ENCODE peak calls at places on chromosome 20, in four cellular contexts. Q is neuronal stem cell, E is mucosa of descending colon, D is fibroblast of lung. K is an unnamed sample.
A peak's percentile ranks its signal among the peaks of the same experiment; 100 is the strongest.

GRCh38 chr20:49591217-49591865 is 23.4 kb upstream of the PTGIS start:
- DNase-seq in Q (no peak), E (no peak), D (no peak), K (peak; percentile 77)

GRCh38 chr20:60354181-60354580 is 396.0 kb downstream of the CDH26 start:
- DNase-seq in Q (no peak), E (no peak), D (no peak), K (no peak)

GRCh38 chr20:57611605-57612311 is 8.5 kb downstream of the ZBP1 start:
- DNase-seq in Q (no peak), E (no peak), D (no peak), K (no peak)

GRCh38 chr20:24588047-24588635 is 118.7 kb downstream of the SYNDIG1 start:
- DNase-seq in Q (no peak), E (no peak), D (no peak), K (no peak)

GRCh38 chr20:46111028-46111835 is 6.9 kb upstream of the CD40 start:
- DNase-seq in Q (no peak), E (no peak), D (peak; percentile 44), K (no peak)

GRCh38 chr20:53751394-53752368 is 158.0 kb upstream of the ZNF217 start:
- DNase-seq in Q (no peak), E (no peak), D (no peak), K (peak; percentile 54)

GRCh38 chr20:44442298-44443070 is 33.2 kb upstream of the TTPAL start:
- DNase-seq in Q (no peak), E (peak; percentile 92), D (no peak), K (peak; percentile 10)

GRCh38 chr20:36175016-36175415 is 20.5 kb downstream of the EPB41L1 start:
- DNase-seq in Q (no peak), E (peak; percentile 2), D (peak; percentile 34), K (peak; percentile 46)

GRCh38 chr20:17345321-17345720 is 118.5 kb downstream of the PCSK2 start:
- DNase-seq in Q (no peak), E (no peak), D (peak; percentile 3), K (peak; percentile 18)

GRCh38 chr20:44701116-44701865 is 13.9 kb upstream of the CCN5 start:
- DNase-seq in Q (no peak), E (no peak), D (peak; percentile 74), K (no peak)

GRCh38 chr20:45791668-45792512 is at the start of the genes DNTTIP1 and WFDC3:
- DNase-seq in Q (peak; percentile 93), E (peak; percentile 95), D (peak; percentile 88), K (peak; percentile 97)

GRCh38 chr20:3150908-3151307 is 8.8 kb downstream of the FASTKD5 start:
- DNase-seq in Q (no peak), E (no peak), D (no peak), K (no peak)

GRCh38 chr20:61926253-61926613 is 139.4 kb downstream of the TAF4 start:
- DNase-seq in Q (no peak), E (no peak), D (no peak), K (no peak)

GRCh38 chr20:63129991-63130653 is 85.8 kb downstream of the YTHDF1 start:
- DNase-seq in Q (no peak), E (no peak), D (no peak), K (no peak)

GRCh38 chr20:25987073-25987927 is 290.6 kb upstream of the ZNF337 start:
- DNase-seq in Q (no peak), E (peak; percentile 45), D (peak; percentile 6), K (peak; percentile 1)

GRCh38 chr20:25484911-25485511 is 77.5 kb downstream of the GINS1 start:
- DNase-seq in Q (no peak), E (no peak), D (no peak), K (no peak)

GRCh38 chr20:49167811-49168507 is 20.2 kb downstream of the STAU1 start:
- DNase-seq in Q (no peak), E (no peak), D (peak; percentile 71), K (peak; percentile 70)

GRCh38 chr20:3784226-3784853 is 2.2 kb downstream of the CENPB start:
- DNase-seq in Q (no peak), E (no peak), D (no peak), K (peak; percentile 44)

GRCh38 chr20:45944965-45945677 is 10.6 kb downstream of the PCIF1 start:
- DNase-seq in Q (no peak), E (no peak), D (no peak), K (no peak)

GRCh38 chr20:32626859-32627636 is 41.9 kb upstream of the NOL4L start:
- DNase-seq in Q (no peak), E (peak; percentile 52), D (no peak), K (peak; percentile 17)

GRCh38 chr20:25360631-25361286 is 29.9 kb downstream of the ABHD12 start:
- DNase-seq in Q (no peak), E (no peak), D (peak; percentile 33), K (peak; percentile 25)

GRCh38 chr20:61220131-61220530 is 31.9 kb upstream of the CDH4 start:
- DNase-seq in Q (no peak), E (no peak), D (no peak), K (no peak)

GRCh38 chr20:6838181-6838826 is 70.8 kb downstream of the BMP2 start:
- DNase-seq in Q (no peak), E (no peak), D (no peak), K (no peak)

GRCh38 chr20:11195899-11196558 is 522.2 kb upstream of the JAG1 start:
- DNase-seq in Q (no peak), E (no peak), D (no peak), K (peak; percentile 74)

GRCh38 chr20:37954205-37954604 is 51.3 kb downstream of the VSTM2L start:
- DNase-seq in Q (no peak), E (no peak), D (no peak), K (no peak)
- H3K4me3 ChIP-seq in Q (no peak overlapping the region), E (no peak overlapping the region), D (no peak overlapping the region), K (no peak overlapping the region)

GRCh38 chr20:38818113-38819065 is 12.9 kb downstream of the PPP1R16B start:
- DNase-seq in Q (no peak), E (no peak), D (no peak), K (no peak)
- H3K4me3 ChIP-seq in Q (no peak overlapping the region), E (no peak overlapping the region), D (no peak overlapping the region), K (no peak overlapping the region)

DNA sequence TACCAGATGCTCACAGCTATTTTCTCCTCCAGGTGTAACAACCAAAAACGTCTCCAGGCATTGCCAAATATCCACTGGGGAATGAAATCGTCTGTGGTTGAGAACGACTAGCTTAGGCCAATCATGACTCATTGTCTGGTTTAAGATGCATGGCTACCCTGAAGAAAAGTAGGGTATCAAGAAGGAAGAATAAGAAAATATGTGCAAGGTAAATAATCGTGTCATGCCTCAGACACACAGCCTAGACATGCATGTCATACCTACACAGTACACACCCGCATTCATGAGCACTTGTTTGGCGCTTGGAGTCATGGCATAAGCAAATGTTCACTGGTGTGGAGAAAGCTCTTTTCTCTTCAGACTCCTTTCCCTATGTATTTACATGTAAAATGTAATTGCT is 745.7 kb downstream of the MAFB start:
- DNase-seq in Q (no peak), E (no peak), D (no peak), K (no peak)
- H3K4me3 ChIP-seq in Q (no peak overlapping the region), E (no peak overlapping the region), D (no peak overlapping the region), K (no peak overlapping the region)

DNA sequence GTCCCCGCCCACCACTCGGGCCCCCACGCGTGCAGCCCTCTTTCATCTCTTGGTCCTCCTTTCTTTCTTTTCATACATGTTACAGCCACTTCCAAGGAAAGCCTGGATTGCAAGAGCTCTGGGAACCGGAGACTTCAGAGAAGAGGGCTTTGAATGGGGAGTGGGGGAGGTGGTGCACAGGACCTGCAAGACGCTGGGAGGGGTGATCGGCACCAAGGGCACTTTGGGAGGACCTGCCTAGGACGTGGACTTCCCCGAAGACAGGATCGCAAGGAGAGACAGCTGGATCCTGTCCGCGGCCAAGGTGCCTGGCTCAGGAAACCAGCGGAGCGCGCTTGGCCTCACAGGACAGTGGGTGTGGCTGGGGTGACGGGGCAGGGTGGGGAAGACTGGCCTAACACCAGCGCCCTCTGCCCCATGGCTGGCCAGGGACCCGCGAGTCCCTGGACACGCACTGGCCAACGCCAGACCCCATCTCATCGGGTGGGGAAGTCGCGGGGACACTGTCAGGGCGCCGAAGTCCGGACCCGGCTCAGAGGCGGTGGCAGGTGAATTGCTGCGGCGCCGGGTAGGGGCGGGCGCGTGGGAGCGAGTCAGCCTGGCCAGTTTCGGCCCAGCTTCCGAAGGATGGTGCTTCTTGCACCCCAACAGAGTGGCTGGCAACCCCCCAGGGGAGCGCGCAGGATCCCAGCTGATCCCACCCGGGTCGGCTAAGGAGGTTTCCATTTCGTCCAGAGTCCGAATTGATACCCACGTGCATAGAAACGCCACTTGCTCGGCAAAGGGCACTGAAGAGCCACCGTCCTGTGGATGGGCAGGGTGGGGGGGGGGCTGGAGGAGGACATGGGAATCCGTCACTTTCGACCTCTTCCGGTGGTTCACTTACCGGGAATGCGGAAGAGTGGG is 714 bp upstream of the THBD start:
- DNase-seq in Q (peak; percentile 29), E (peak; percentile 36), D (peak; percentile 63), K (peak; percentile 68)
- H3K4me3 ChIP-seq in Q (peak overlapping the region; percentile 76), E (no peak overlapping the region), D (peak overlapping the region; percentile 2), K (peak overlapping the region; percentile 77)

K was measured in GM23248.